ENCODE peak calls at places on chromosomes 5 and 9, in seven cellular contexts. H is omental fat pad; J is pancreas; C is HTR-8/SVneo; Y is activated effector memory CD4-positive, alpha-beta T cell treated with Interleukin-2 at 50 U/mL for 16 hours; R is NK-92 treated with Interleukin-12 subunit alpha and Interleukin-12 subunit beta, amount 100 ng/mL, for 24 hours; S is IMR-90. B is an unnamed sample.

GRCh38 chr9:18857769-18858168 is 175.2 kb downstream of the SAXO1 start:
- DNase-seq in H (no peak), J (no peak), C (no peak), Y (no peak), R (no peak), S (peak; percentile 80), B (peak; percentile 82)

GRCh38 chr5:178346607-178347334 is 114.2 kb upstream of the PHYKPL start:
- DNase-seq in H (no peak), J (no peak), C (no peak), Y (no peak), R (no peak), S (no peak), B (no peak)

GRCh38 chr9:22342489-22343217 is 104.0 kb upstream of the DMRTA1 start:
- DNase-seq in H (no peak), J (no peak), C (peak; percentile 18), Y (no peak), R (no peak), S (peak; percentile 20), B (peak; percentile 32)

GRCh38 chr9:21153688-21154608 is 12.3 kb upstream of the IFNW1 start:
- DNase-seq in H (no peak), J (no peak), C (peak; percentile 9), Y (no peak), R (no peak), S (peak; percentile 1), B (peak; percentile 22)

GRCh38 chr9:126146254-126147145 is 180.1 kb upstream of the MVB12B start:
- DNase-seq in H (no peak), J (no peak), C (peak; percentile 21), Y (no peak), R (no peak), S (no peak), B (no peak)

GRCh38 chr5:142680605-142681259 is 5.2 kb downstream of the FGF1 start:
- DNase-seq in H (no peak), J (peak; percentile 68), C (peak; percentile 40), Y (no peak), R (no peak), S (peak; percentile 76), B (peak; percentile 50)

GRCh38 chr9:88745281-88746001 is 210.5 kb downstream of the NXNL2 start:
- DNase-seq in H (no peak), J (no peak), C (no peak), Y (no peak), R (no peak), S (peak; percentile 95), B (peak; percentile 99)

GRCh38 chr5:150636391-150637244 is 3.8 kb upstream of the SYNPO start:
- DNase-seq in H (peak; percentile 70), J (peak; percentile 81), C (peak; percentile 57), Y (no peak), R (no peak), S (peak; percentile 68), B (peak; percentile 77)

GRCh38 chr5:7269591-7270274 is 126.2 kb upstream of the ADCY2 start:
- DNase-seq in H (no peak), J (no peak), C (no peak), Y (no peak), R (no peak), S (no peak), B (no peak)